ENCODE peak calls at places on chromosome 17, in seven cellular contexts. R, N, V, X, A, D and O are unnamed samples.

GRCh38 chr17:78839762-78840529 is 668 bp downstream of the USP36 start:
- DNase-seq in X (peak; percentile 51), D (peak; percentile 68), V (peak; percentile 65), N (peak; percentile 72), R (peak; percentile 58), A (peak; percentile 57), O (peak; percentile 65)

GRCh38 chr17:83062818-83063671 is 16.4 kb upstream of the METRNL start:
- DNase-seq in D (peak; percentile 28), X (no peak), N (peak; percentile 49), A (no peak), R (no peak), V (peak; percentile 11), O (no peak)

GRCh38 chr17:17877548-17878358 is 41.0 kb upstream of the SREBF1 start:
- DNase-seq in D (peak; percentile 77), X (peak; percentile 92), A (no peak), V (no peak), R (no peak), N (peak; percentile 92), O (peak; percentile 86)

GRCh38 chr17:19357351-19358140 is 5.0 kb downstream of the B9D1 start:
- DNase-seq in A (no peak), N (no peak), V (no peak), D (no peak), X (no peak), R (no peak), O (no peak)

GRCh38 chr17:57862990-57863667 is 13.3 kb upstream of the MRPS23 start:
- DNase-seq in X (no peak), R (no peak), D (no peak), A (no peak), N (no peak), V (no peak), O (no peak)

GRCh38 chr17:50318551-50319310 is 27.2 kb upstream of the XYLT2 start:
- DNase-seq in A (no peak), X (no peak), R (no peak), V (no peak), N (no peak), D (no peak), O (no peak)

GRCh38 chr17:2070241-2071023 is 15.5 kb downstream of the HIC1 start:
- DNase-seq in A (peak; percentile 78), R (no peak), X (no peak), N (no peak), D (no peak), V (no peak), O (no peak)

GRCh38 chr17:78316867-78317816 is 42.7 kb downstream of the SOCS3 start:
- DNase-seq in N (no peak), R (peak; percentile 84), V (no peak), X (no peak), D (peak; percentile 77), A (no peak), O (no peak)

GRCh38 chr17:76240461-76241204 is at the start of gene RNF157:
- DNase-seq in N (peak; percentile 76), V (peak; percentile 61), R (peak; percentile 60), D (peak; percentile 76), A (peak; percentile 66), X (peak; percentile 63), O (no peak)

GRCh38 chr17:72422505-72423285 is 301.9 kb downstream of the SOX9 start:
- DNase-seq in N (peak; percentile 73), A (no peak), D (no peak), V (peak; percentile 47), X (peak; percentile 66), R (peak; percentile 97), O (peak; percentile 90)

GRCh38 chr17:17750881-17751280 is 69.6 kb downstream of the RAI1 start:
- DNase-seq in N (no peak), X (no peak), V (peak; percentile 71), R (no peak), D (no peak), A (peak; percentile 85), O (no peak)

GRCh38 chr17:14197582-14197981 is 39.1 kb downstream of the CDRT15 start:
- DNase-seq in N (no peak), X (no peak), V (peak; percentile 63), A (peak; percentile 78), R (no peak), D (no peak), O (no peak)

GRCh38 chr17:58615768-58616659 is 75.8 kb downstream of the TEX14 start:
- DNase-seq in R (no peak), X (no peak), A (no peak), D (no peak), N (no peak), V (no peak), O (no peak)

GRCh38 chr17:82188001-82188961 is 24.4 kb downstream of the CCDC57 start:
- DNase-seq in D (no peak), A (no peak), X (no peak), N (no peak), R (no peak), V (no peak), O (no peak)

GRCh38 chr17:58630883-58631522 is 60.8 kb downstream of the TEX14 start:
- DNase-seq in R (no peak), A (peak; percentile 59), N (no peak), X (no peak), D (peak; percentile 43), V (peak; percentile 50), O (peak; percentile 73)

GRCh38 chr17:41985919-41986318 is 19.3 kb downstream of the CNP start:
- DNase-seq in X (no peak), D (no peak), V (no peak), N (no peak), R (no peak), A (no peak), O (no peak)

GRCh38 chr17:7634384-7634783 is 4.4 kb downstream of the SHBG start:
- DNase-seq in N (no peak), V (no peak), R (peak; percentile 71), X (peak; percentile 52), A (no peak), D (no peak), O (no peak)

GRCh38 chr17:52824542-52824941 is 666.0 kb upstream of the CA10 start:
- DNase-seq in R (no peak), N (no peak), A (no peak), X (no peak), V (no peak), D (no peak), O (no peak)

GRCh38 chr17:49369760-49370159 is 7.7 kb upstream of the ZNF652 start:
- DNase-seq in X (no peak), N (no peak), V (no peak), D (no peak), R (no peak), A (no peak), O (no peak)

GRCh38 chr17:45977506-45977824 is 21.6 kb upstream of the STH start:
- DNase-seq in X (no peak), A (no peak), R (no peak), D (no peak), V (no peak), N (no peak), O (no peak)